ENCODE peak calls at places on chromosomes 7 and 10, in nine cellular contexts. Y, R, Z, M, O, N, S, X and D are unnamed samples.

GRCh38 chr7:110863258-110863657 is 227.7 kb upstream of the LRRN3 start:
- DNase-seq in Y (no peak), R (no peak), Z (no peak), M (no peak), O (no peak), N (no peak), S (no peak), X (no peak), D (no peak)

GRCh38 chr7:79854621-79855020 is 280.0 kb upstream of the GNAI1 start:
- DNase-seq in Y (no peak), R (no peak), Z (no peak), M (no peak), O (no peak), N (no peak), S (no peak), X (no peak), D (no peak)

GRCh38 chr10:28551086-28551485 is 18.2 kb downstream of the WAC start:
- DNase-seq in Y (no peak), R (no peak), Z (no peak), M (no peak), O (no peak), N (no peak), S (no peak), X (no peak), D (no peak)

GRCh38 chr7:24721378-24722030 is 35.8 kb downstream of the GSDME start:
- DNase-seq in Y (no peak), R (peak), Z (no peak), M (no peak), O (no peak), N (no peak), S (no peak), X (no peak), D (no peak)

GRCh38 chr7:117937726-117938483 is 64.7 kb upstream of the CTTNBP2 start:
- DNase-seq in Y (no peak), R (peak), Z (no peak), M (no peak), O (no peak), N (no peak), S (no peak), X (no peak), D (no peak)

GRCh38 chr7:106421181-106421762 is 136.5 kb upstream of the NAMPT start:
- DNase-seq in Y (peak), R (no peak), Z (no peak), M (no peak), O (no peak), N (peak), S (peak), X (no peak), D (peak)

GRCh38 chr7:50628469-50629084 is 63.4 kb upstream of the DDC start:
- DNase-seq in Y (no peak), R (no peak), Z (no peak), M (no peak), O (no peak), N (no peak), S (no peak), X (no peak), D (no peak)

GRCh38 chr7:100682991-100683658 is 9.6 kb downstream of the GNB2 start:
- DNase-seq in Y (no peak), R (no peak), Z (no peak), M (no peak), O (no peak), N (no peak), S (peak), X (no peak), D (no peak)

GRCh38 chr7:19610194-19610943 is 98.5 kb downstream of the POLR1F start:
- DNase-seq in Y (no peak), R (no peak), Z (no peak), M (no peak), O (no peak), N (no peak), S (no peak), X (no peak), D (no peak)

GRCh38 chr7:3162286-3162685 is 118.6 kb upstream of the CARD11 start:
- DNase-seq in Y (no peak), R (peak), Z (no peak), M (no peak), O (no peak), N (no peak), S (no peak), X (no peak), D (no peak)

GRCh38 chr10:104641150-104642000 is at the start of gene SORCS3:
- DNase-seq in Y (no peak), R (no peak), Z (no peak), M (no peak), O (no peak), N (no peak), S (peak), X (no peak), D (no peak)

GRCh38 chr10:19930936-19931859 is 115.0 kb downstream of the PLXDC2 start:
- DNase-seq in Y (no peak), R (peak), Z (no peak), M (no peak), O (no peak), N (peak), S (peak), X (no peak), D (no peak)

GRCh38 chr7:112470194-112470593 is 10.6 kb upstream of the LSMEM1 start:
- DNase-seq in Y (no peak), R (no peak), Z (no peak), M (no peak), O (no peak), N (no peak), S (no peak), X (no peak), D (no peak)

GRCh38 chr10:110679633-110680472 is 35.7 kb downstream of the RBM20 start:
- DNase-seq in Y (no peak), R (no peak), Z (no peak), M (no peak), O (no peak), N (peak), S (no peak), X (no peak), D (peak)

GRCh38 chr10:87976101-87976743 is 112.8 kb downstream of the PTEN start:
- DNase-seq in Y (no peak), R (no peak), Z (no peak), M (no peak), O (no peak), N (no peak), S (no peak), X (no peak), D (no peak)

GRCh38 chr10:48791267-48791928 is 106.7 kb downstream of the WDFY4 start:
- DNase-seq in Y (no peak), R (no peak), Z (no peak), M (no peak), O (no peak), N (no peak), S (no peak), X (no peak), D (no peak)

GRCh38 chr10:28054211-28054888 is 55.5 kb upstream of the ODAD2 start:
- DNase-seq in Y (no peak), R (peak), Z (peak), M (no peak), O (no peak), N (no peak), S (no peak), X (no peak), D (no peak)

GRCh38 chr7:23963461-23963860 is 253.4 kb downstream of the STK31 start:
- DNase-seq in Y (no peak), R (no peak), Z (no peak), M (no peak), O (no peak), N (no peak), S (no peak), X (no peak), D (no peak)

GRCh38 chr7:137439829-137440433 is 96.4 kb upstream of the PTN start:
- DNase-seq in Y (no peak), R (no peak), Z (no peak), M (no peak), O (no peak), N (no peak), S (no peak), X (no peak), D (no peak)

GRCh38 chr7:148380581-148381419 is 209.8 kb upstream of the C7orf33 start:
- DNase-seq in Y (no peak), R (no peak), Z (no peak), M (no peak), O (no peak), N (no peak), S (no peak), X (no peak), D (no peak)

GRCh38 chr7:132782777-132783633 is 206.7 kb upstream of the PLXNA4 start:
- DNase-seq in Y (no peak), R (peak), Z (no peak), M (no peak), O (no peak), N (no peak), S (no peak), X (no peak), D (no peak)

GRCh38 chr7:75604408-75604807 is 112.3 kb downstream of the SPDYE5 start:
- DNase-seq in Y (no peak), R (no peak), Z (no peak), M (no peak), O (no peak), N (no peak), S (no peak), X (no peak), D (no peak)

GRCh38 chr7:112452102-112452888 is 2.0 kb downstream of the IFRD1 start:
- DNase-seq in Y (peak), R (peak), Z (no peak), M (no peak), O (no peak), N (peak), S (no peak), X (no peak), D (peak)

GRCh38 chr7:129911790-129912189 is 41.0 kb downstream of the UBE2H start:
- DNase-seq in Y (no peak), R (peak), Z (no peak), M (no peak), O (no peak), N (no peak), S (no peak), X (no peak), D (no peak)

GRCh38 chr7:19122018-19122588 is 4.7 kb upstream of the TWIST1 start:
- DNase-seq in Y (no peak), R (peak), Z (peak), M (no peak), O (no peak), N (no peak), S (no peak), X (no peak), D (no peak)

GRCh38 chr10:132524443-132525285 is 12.9 kb upstream of the INPP5A start:
- DNase-seq in Y (peak), R (no peak), Z (no peak), M (no peak), O (no peak), N (no peak), S (peak), X (no peak), D (no peak)

GRCh38 chr10:1660386-1660785 is 76.9 kb downstream of the ADARB2 start:
- DNase-seq in Y (no peak), R (no peak), Z (no peak), M (no peak), O (no peak), N (no peak), S (no peak), X (no peak), D (no peak)

GRCh38 chr7:47658886-47659635 is 77.2 kb upstream of the TNS3 start:
- DNase-seq in Y (no peak), R (no peak), Z (no peak), M (no peak), O (no peak), N (no peak), S (no peak), X (no peak), D (no peak)

GRCh38 chr7:26658080-26658697 is 206.2 kb downstream of the SKAP2 start:
- DNase-seq in Y (no peak), R (peak), Z (no peak), M (no peak), O (no peak), N (no peak), S (no peak), X (no peak), D (no peak)

GRCh38 chr7:72190919-72191318 is 221.2 kb downstream of the CALN1 start:
- DNase-seq in Y (no peak), R (no peak), Z (no peak), M (no peak), O (no peak), N (no peak), S (no peak), X (no peak), D (no peak)

GRCh38 chr7:150903627-150904026 is 51.3 kb downstream of the AOC1 start:
- DNase-seq in Y (peak), R (peak), Z (no peak), M (no peak), O (no peak), N (peak), S (peak), X (no peak), D (no peak)

GRCh38 chr10:77244746-77245145 is 392.9 kb downstream of the KCNMA1 start:
- DNase-seq in Y (no peak), R (no peak), Z (no peak), M (no peak), O (no peak), N (no peak), S (no peak), X (no peak), D (no peak)
- H3K27ac ChIP-seq in Y (no peak), R (no peak), Z (no peak), M (no peak), O (no peak), N (peak), S (no peak), X (no peak), D (no peak)

DNA sequence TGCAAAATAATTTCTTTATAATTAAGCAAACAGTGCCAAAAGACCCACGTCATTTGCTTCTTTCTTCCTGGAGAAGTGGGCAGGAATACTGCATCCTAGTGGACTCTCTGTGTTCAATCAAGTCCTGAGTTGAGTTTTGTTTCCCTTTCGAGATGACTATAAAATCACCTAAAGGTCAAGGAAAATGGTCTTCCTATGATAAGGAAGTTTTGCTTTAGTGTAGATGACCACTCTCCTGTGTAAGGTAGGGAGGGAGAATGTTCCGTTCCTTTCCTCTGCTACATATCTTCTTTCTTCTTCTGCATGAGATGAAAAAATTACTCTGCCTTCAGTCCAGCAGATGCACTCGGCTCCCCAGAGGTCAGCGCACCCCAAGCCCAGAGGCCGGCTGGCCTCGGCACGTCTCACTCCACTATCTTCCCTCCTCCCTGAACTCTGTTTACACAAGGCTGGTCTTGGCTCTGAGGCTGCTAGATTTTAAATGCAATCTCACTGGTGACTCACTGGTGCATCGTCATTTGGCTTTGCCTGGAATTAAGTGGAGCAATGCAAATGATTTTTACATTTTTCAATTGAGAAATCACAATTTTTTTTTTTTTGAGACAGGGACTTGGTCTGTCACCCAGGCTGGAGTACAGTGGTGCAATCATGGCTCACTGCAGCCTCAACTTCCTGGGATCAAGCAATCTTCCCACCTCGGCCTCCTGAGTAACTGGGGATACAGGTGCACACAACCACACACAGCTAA is 18.6 kb upstream of the VDAC2 start:
- DNase-seq in Y (peak), R (peak), Z (no peak), M (no peak), O (no peak), N (peak), S (peak), X (no peak), D (no peak)
- H3K27ac ChIP-seq in Y (peak), R (peak), Z (no peak), M (no peak), O (no peak), N (peak), S (no peak), X (no peak), D (no peak)

GRCh38 chr7:108415821-108416536 is 40.3 kb downstream of the NRCAM start:
- DNase-seq in Y (no peak), R (peak), Z (no peak), M (no peak), O (no peak), N (no peak), S (no peak), X (no peak), D (no peak)
- H3K27ac ChIP-seq in Y (no peak), R (no peak), Z (no peak), M (no peak), O (no peak), N (no peak), S (no peak), X (no peak), D (no peak)

DNA sequence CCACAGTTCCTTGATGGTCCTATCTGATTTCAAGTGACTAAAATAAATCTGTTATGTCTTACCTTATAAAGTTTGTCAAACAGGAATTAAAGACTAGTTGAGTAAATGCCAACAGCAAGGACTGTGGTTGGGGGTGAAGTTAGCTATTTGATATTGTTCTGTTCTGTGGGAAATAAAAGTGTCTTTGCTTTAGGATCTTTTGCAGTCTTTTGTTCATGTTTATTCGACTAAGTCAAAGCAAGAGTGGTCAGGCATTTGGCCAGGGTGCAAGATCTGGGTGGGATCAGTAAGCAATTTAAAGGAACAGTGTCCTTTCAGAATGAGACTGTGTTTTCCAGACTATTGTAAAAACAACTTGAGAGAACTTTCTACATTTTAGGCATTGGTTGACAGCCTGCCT is at the start of gene COL28A1:
- DNase-seq in Y (no peak), R (no peak), Z (no peak), M (no peak), O (no peak), N (peak), S (no peak), X (no peak), D (no peak)
- H3K27ac ChIP-seq in Y (no peak), R (no peak), Z (no peak), M (no peak), O (no peak), N (no peak), S (no peak), X (no peak), D (no peak)

GRCh38 chr7:18013936-18014335 is 13.7 kb downstream of the PRPS1L1 start:
- DNase-seq in Y (no peak), R (peak), Z (no peak), M (no peak), O (no peak), N (no peak), S (no peak), X (no peak), D (no peak)
- H3K27ac ChIP-seq in Y (no peak), R (peak), Z (no peak), M (no peak), O (no peak), N (no peak), S (no peak), X (no peak), D (no peak)

GRCh38 chr10:103441206-103441605 is 11.0 kb downstream of the CALHM2 start:
- DNase-seq in Y (no peak), R (no peak), Z (no peak), M (no peak), O (peak), N (no peak), S (no peak), X (no peak), D (no peak)
- H3K27ac ChIP-seq in Y (no peak), R (no peak), Z (no peak), M (no peak), O (no peak), N (no peak), S (no peak), X (no peak), D (no peak)

GRCh38 chr10:73819513-73820093 is 8.2 kb upstream of the NDST2 start:
- DNase-seq in Y (no peak), R (peak), Z (no peak), M (no peak), O (no peak), N (peak), S (peak), X (no peak), D (no peak)

GRCh38 chr10:73816917-73817729 is 5.7 kb upstream of the NDST2 start:
- DNase-seq in Y (no peak), R (no peak), Z (no peak), M (no peak), O (no peak), N (no peak), S (no peak), X (no peak), D (no peak)

GRCh38 chr10:73817826-73818225 is 6.4 kb upstream of the NDST2 start:
- DNase-seq in Y (no peak), R (no peak), Z (no peak), M (no peak), O (no peak), N (no peak), S (no peak), X (no peak), D (no peak)

GRCh38 chr10:73819025-73819424 is 7.6 kb upstream of the NDST2 start:
- DNase-seq in Y (no peak), R (no peak), Z (no peak), M (no peak), O (no peak), N (no peak), S (no peak), X (no peak), D (no peak)

GRCh38 chr10:73818402-73818801 is 7.0 kb upstream of the NDST2 start:
- DNase-seq in Y (no peak), R (no peak), Z (no peak), M (no peak), O (no peak), N (no peak), S (no peak), X (no peak), D (no peak)
- H3K27ac ChIP-seq in Y (peak), R (no peak), Z (no peak), M (no peak), O (no peak), N (peak), S (no peak), X (no peak), D (no peak)

GRCh38 chr7:65477326-65477725 is 103.7 kb downstream of the ZNF92 start:
- DNase-seq in Y (no peak), R (peak), Z (peak), M (peak), O (no peak), N (no peak), S (no peak), X (no peak), D (no peak)
- H3K27ac ChIP-seq in Y (no peak), R (no peak), Z (no peak), M (no peak), O (no peak), N (no peak), S (no peak), X (no peak), D (no peak)

GRCh38 chr10:79396587-79396986 is 48.8 kb downstream of the ZCCHC24 start:
- DNase-seq in Y (no peak), R (no peak), Z (no peak), M (no peak), O (no peak), N (peak), S (no peak), X (no peak), D (no peak)
- H3K27ac ChIP-seq in Y (no peak), R (no peak), Z (no peak), M (no peak), O (no peak), N (no peak), S (no peak), X (no peak), D (peak)

GRCh38 chr7:114925443-114925842 is 3.5 kb downstream of the MDFIC start:
- DNase-seq in Y (no peak), R (no peak), Z (no peak), M (no peak), O (no peak), N (no peak), S (no peak), X (no peak), D (no peak)

GRCh38 chr7:114922652-114923402 is 933 bp downstream of the MDFIC start:
- DNase-seq in Y (no peak), R (peak), Z (no peak), M (no peak), O (peak), N (peak), S (peak), X (peak), D (no peak)

GRCh38 chr7:114922151-114922651 is 307 bp downstream of the MDFIC start:
- DNase-seq in Y (no peak), R (peak), Z (no peak), M (no peak), O (peak), N (peak), S (no peak), X (peak), D (no peak)

GRCh38 chr7:114923403-114923713 is 1.5 kb downstream of the MDFIC start:
- DNase-seq in Y (no peak), R (no peak), Z (no peak), M (no peak), O (no peak), N (no peak), S (no peak), X (no peak), D (no peak)

DNA sequence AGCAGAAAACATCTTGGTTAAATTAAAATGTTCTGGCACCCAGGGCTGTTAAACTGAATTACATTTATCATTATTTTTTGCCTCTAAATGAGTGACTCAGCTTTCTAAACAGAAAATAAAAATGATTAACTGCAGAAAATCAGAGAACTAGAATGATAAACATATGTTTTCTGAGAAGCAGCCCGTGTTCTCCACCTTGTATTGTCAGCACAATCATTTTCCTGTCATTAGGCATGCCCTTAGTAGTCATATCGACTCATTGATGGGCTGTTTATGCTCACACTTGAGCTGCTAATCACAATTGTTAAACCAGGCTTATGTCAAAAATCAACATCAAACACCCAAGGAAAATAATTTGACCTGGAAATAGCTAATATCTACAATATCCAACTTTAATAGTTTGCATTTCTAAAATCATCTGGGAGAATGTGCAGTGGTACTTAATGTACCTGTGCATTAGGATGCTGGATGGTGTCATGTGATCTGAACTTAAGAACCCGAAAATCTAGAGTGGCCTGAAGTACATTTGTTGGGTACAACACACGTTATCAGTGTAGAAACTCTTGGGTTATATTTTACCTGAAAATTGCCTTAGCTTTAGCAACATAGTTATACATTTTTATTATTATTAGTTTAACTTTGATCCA is 2.3 kb downstream of the MDFIC start:
- DNase-seq in Y (no peak), R (no peak), Z (no peak), M (no peak), O (no peak), N (no peak), S (no peak), X (no peak), D (no peak)
- H3K27ac ChIP-seq in Y (peak), R (no peak), Z (no peak), M (no peak), O (peak), N (peak), S (no peak), X (peak), D (no peak)